ENCODE peak calls at places on chromosomes 3 and 15, in nine cellular contexts. One of them, this sample, is unnamed.

GRCh38 chr3:146390967-146391366 is 78.4 kb downstream of the PLSCR2 start:
- DNase-seq in mucosa of descending colon: no peak
- DNase-seq in stomach: no peak
- DNase-seq in psoas muscle: no peak
- DNase-seq in astrocyte of the spinal cord: peak; percentile 95
- DNase-seq in GM20000: no peak
- DNase-seq in WTC11: no peak
- DNase-seq in WERI-Rb-1: no peak
- DNase-seq in choroid plexus epithelial cell: peak; percentile 99
- DNase-seq in this sample: no peak

GRCh38 chr15:81492303-81492702 is 118.3 kb upstream of the TMC3 start:
- DNase-seq in mucosa of descending colon: no peak
- DNase-seq in stomach: no peak
- DNase-seq in psoas muscle: no peak
- DNase-seq in astrocyte of the spinal cord: peak; percentile 59
- DNase-seq in GM20000: no peak
- DNase-seq in WTC11: no peak
- DNase-seq in WERI-Rb-1: no peak
- DNase-seq in choroid plexus epithelial cell: no peak
- DNase-seq in this sample: no peak

GRCh38 chr15:85457392-85457968 is 77.1 kb downstream of the AKAP13 start:
- DNase-seq in mucosa of descending colon: no peak
- DNase-seq in stomach: no peak
- DNase-seq in psoas muscle: no peak
- DNase-seq in astrocyte of the spinal cord: no peak
- DNase-seq in GM20000: peak; percentile 45
- DNase-seq in WTC11: no peak
- DNase-seq in WERI-Rb-1: no peak
- DNase-seq in choroid plexus epithelial cell: no peak
- DNase-seq in this sample: no peak

GRCh38 chr3:139127101-139127500 is 82.4 kb upstream of the PRR23C start:
- DNase-seq in mucosa of descending colon: no peak
- DNase-seq in stomach: no peak
- DNase-seq in psoas muscle: no peak
- DNase-seq in astrocyte of the spinal cord: peak; percentile 16
- DNase-seq in GM20000: no peak
- DNase-seq in WTC11: no peak
- DNase-seq in WERI-Rb-1: no peak
- DNase-seq in choroid plexus epithelial cell: peak; percentile 82
- DNase-seq in this sample: peak; percentile 53

GRCh38 chr3:37812497-37812896 is 49.2 kb upstream of the CTDSPL start:
- DNase-seq in mucosa of descending colon: no peak
- DNase-seq in stomach: no peak
- DNase-seq in psoas muscle: no peak
- DNase-seq in astrocyte of the spinal cord: peak; percentile 50
- DNase-seq in GM20000: no peak
- DNase-seq in WTC11: no peak
- DNase-seq in WERI-Rb-1: no peak
- DNase-seq in choroid plexus epithelial cell: peak; percentile 69
- DNase-seq in this sample: no peak

GRCh38 chr3:187051724-187052364 is 87.5 kb downstream of the RPL39L start:
- DNase-seq in mucosa of descending colon: no peak
- DNase-seq in stomach: no peak
- DNase-seq in psoas muscle: no peak
- DNase-seq in astrocyte of the spinal cord: no peak
- DNase-seq in GM20000: no peak
- DNase-seq in WTC11: no peak
- DNase-seq in WERI-Rb-1: no peak
- DNase-seq in choroid plexus epithelial cell: no peak
- DNase-seq in this sample: no peak

GRCh38 chr3:48798998-48799397 is 48.7 kb downstream of the PRKAR2A start:
- DNase-seq in mucosa of descending colon: no peak
- DNase-seq in stomach: peak; percentile 72
- DNase-seq in psoas muscle: no peak
- DNase-seq in astrocyte of the spinal cord: peak; percentile 17
- DNase-seq in GM20000: no peak
- DNase-seq in WTC11: no peak
- DNase-seq in WERI-Rb-1: no peak
- DNase-seq in choroid plexus epithelial cell: peak; percentile 31
- DNase-seq in this sample: no peak

GRCh38 chr15:92654662-92655061 is 913 bp downstream of the FAM174B start:
- DNase-seq in mucosa of descending colon: no peak
- DNase-seq in stomach: no peak
- DNase-seq in psoas muscle: no peak
- DNase-seq in astrocyte of the spinal cord: no peak
- DNase-seq in GM20000: no peak
- DNase-seq in WTC11: no peak
- DNase-seq in WERI-Rb-1: no peak
- DNase-seq in choroid plexus epithelial cell: no peak
- DNase-seq in this sample: no peak

GRCh38 chr3:95717048-95717447 is 1097.3 kb upstream of the EPHA6 start:
- DNase-seq in mucosa of descending colon: no peak
- DNase-seq in stomach: no peak
- DNase-seq in psoas muscle: no peak
- DNase-seq in astrocyte of the spinal cord: no peak
- DNase-seq in GM20000: no peak
- DNase-seq in WTC11: no peak
- DNase-seq in WERI-Rb-1: no peak
- DNase-seq in choroid plexus epithelial cell: no peak
- DNase-seq in this sample: no peak

GRCh38 chr3:133381346-133382109 is 18.3 kb upstream of the BFSP2 start:
- DNase-seq in mucosa of descending colon: no peak
- DNase-seq in stomach: no peak
- DNase-seq in psoas muscle: no peak
- DNase-seq in astrocyte of the spinal cord: no peak
- DNase-seq in GM20000: no peak
- DNase-seq in WTC11: no peak
- DNase-seq in WERI-Rb-1: no peak
- DNase-seq in choroid plexus epithelial cell: no peak
- DNase-seq in this sample: peak; percentile 23

GRCh38 chr3:120147072-120147871 is 53.0 kb upstream of the GSK3B start:
- DNase-seq in mucosa of descending colon: no peak
- DNase-seq in stomach: peak; percentile 70
- DNase-seq in psoas muscle: no peak
- DNase-seq in astrocyte of the spinal cord: no peak
- DNase-seq in GM20000: peak; percentile 48
- DNase-seq in WTC11: peak; percentile 19
- DNase-seq in WERI-Rb-1: no peak
- DNase-seq in choroid plexus epithelial cell: no peak
- DNase-seq in this sample: no peak

GRCh38 chr3:14426305-14426620 is 23.9 kb downstream of the SLC6A6 start:
- DNase-seq in mucosa of descending colon: no peak
- DNase-seq in stomach: no peak
- DNase-seq in psoas muscle: no peak
- DNase-seq in astrocyte of the spinal cord: no peak
- DNase-seq in GM20000: no peak
- DNase-seq in WTC11: no peak
- DNase-seq in WERI-Rb-1: no peak
- DNase-seq in choroid plexus epithelial cell: no peak
- DNase-seq in this sample: no peak

GRCh38 chr3:14423963-14424362 is 21.6 kb downstream of the SLC6A6 start:
- DNase-seq in mucosa of descending colon: no peak
- DNase-seq in stomach: no peak
- DNase-seq in psoas muscle: no peak
- DNase-seq in astrocyte of the spinal cord: no peak
- DNase-seq in GM20000: no peak
- DNase-seq in WTC11: no peak
- DNase-seq in WERI-Rb-1: no peak
- DNase-seq in choroid plexus epithelial cell: no peak
- DNase-seq in this sample: no peak

GRCh38 chr3:14423197-14423743 is 20.9 kb downstream of the SLC6A6 start:
- DNase-seq in mucosa of descending colon: peak; percentile 36
- DNase-seq in stomach: peak; percentile 84
- DNase-seq in psoas muscle: no peak
- DNase-seq in astrocyte of the spinal cord: no peak
- DNase-seq in GM20000: no peak
- DNase-seq in WTC11: no peak
- DNase-seq in WERI-Rb-1: no peak
- DNase-seq in choroid plexus epithelial cell: no peak
- DNase-seq in this sample: no peak

GRCh38 chr3:14424711-14425573 is 22.5 kb downstream of the SLC6A6 start:
- DNase-seq in mucosa of descending colon: peak; percentile 61
- DNase-seq in stomach: no peak
- DNase-seq in psoas muscle: no peak
- DNase-seq in astrocyte of the spinal cord: peak; percentile 27
- DNase-seq in GM20000: no peak
- DNase-seq in WTC11: no peak
- DNase-seq in WERI-Rb-1: peak; percentile 69
- DNase-seq in choroid plexus epithelial cell: no peak
- DNase-seq in this sample: peak; percentile 27

GRCh38 chr3:14425574-14426304 is 23.3 kb downstream of the SLC6A6 start:
- DNase-seq in mucosa of descending colon: peak; percentile 85
- DNase-seq in stomach: peak; percentile 66
- DNase-seq in psoas muscle: no peak
- DNase-seq in astrocyte of the spinal cord: no peak
- DNase-seq in GM20000: no peak
- DNase-seq in WTC11: no peak
- DNase-seq in WERI-Rb-1: peak; percentile 68
- DNase-seq in choroid plexus epithelial cell: no peak
- DNase-seq in this sample: no peak
- TF ChIP-seq CTCF in mucosa of descending colon: no peak
- TF ChIP-seq CTCF in stomach: no peak
- TF ChIP-seq CTCF in psoas muscle: no peak
- TF ChIP-seq CTCF in astrocyte of the spinal cord: peak; percentile 36
- TF ChIP-seq CTCF in GM20000: no peak
- TF ChIP-seq CTCF in WTC11: no peak
- TF ChIP-seq CTCF in WERI-Rb-1: peak; percentile 27
- TF ChIP-seq CTCF in choroid plexus epithelial cell: no peak
- TF ChIP-seq CTCF in this sample: no peak

DNA sequence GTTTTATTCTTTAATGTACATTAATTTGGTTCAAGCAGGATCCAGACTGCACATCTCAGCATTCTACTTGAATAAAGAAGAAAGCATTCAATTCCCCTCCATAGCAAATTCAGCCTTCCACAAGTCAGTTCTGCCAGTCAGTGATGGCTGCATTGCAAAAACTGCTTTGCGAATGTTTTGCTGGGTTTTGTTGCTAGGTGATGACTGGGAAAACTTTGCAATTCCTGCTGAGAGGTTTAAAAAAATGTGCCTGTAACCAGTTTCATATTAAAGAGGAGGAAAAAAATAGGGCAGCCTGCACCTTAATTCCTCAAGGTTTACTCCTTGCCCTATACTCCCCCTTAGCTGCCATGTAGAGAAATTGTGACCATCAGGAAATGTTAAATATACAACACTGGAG is 225.6 kb upstream of the ATP11B start:
- DNase-seq in mucosa of descending colon: no peak
- DNase-seq in stomach: no peak
- DNase-seq in psoas muscle: no peak
- DNase-seq in astrocyte of the spinal cord: peak; percentile 73
- DNase-seq in GM20000: no peak
- DNase-seq in WTC11: peak; percentile 16
- DNase-seq in WERI-Rb-1: no peak
- DNase-seq in choroid plexus epithelial cell: peak; percentile 12
- DNase-seq in this sample: no peak
- TF ChIP-seq CTCF in mucosa of descending colon: no peak
- TF ChIP-seq CTCF in stomach: no peak
- TF ChIP-seq CTCF in psoas muscle: no peak
- TF ChIP-seq CTCF in astrocyte of the spinal cord: no peak
- TF ChIP-seq CTCF in GM20000: no peak
- TF ChIP-seq CTCF in WTC11: no peak
- TF ChIP-seq CTCF in WERI-Rb-1: no peak
- TF ChIP-seq CTCF in choroid plexus epithelial cell: no peak
- TF ChIP-seq CTCF in this sample: no peak

DNA sequence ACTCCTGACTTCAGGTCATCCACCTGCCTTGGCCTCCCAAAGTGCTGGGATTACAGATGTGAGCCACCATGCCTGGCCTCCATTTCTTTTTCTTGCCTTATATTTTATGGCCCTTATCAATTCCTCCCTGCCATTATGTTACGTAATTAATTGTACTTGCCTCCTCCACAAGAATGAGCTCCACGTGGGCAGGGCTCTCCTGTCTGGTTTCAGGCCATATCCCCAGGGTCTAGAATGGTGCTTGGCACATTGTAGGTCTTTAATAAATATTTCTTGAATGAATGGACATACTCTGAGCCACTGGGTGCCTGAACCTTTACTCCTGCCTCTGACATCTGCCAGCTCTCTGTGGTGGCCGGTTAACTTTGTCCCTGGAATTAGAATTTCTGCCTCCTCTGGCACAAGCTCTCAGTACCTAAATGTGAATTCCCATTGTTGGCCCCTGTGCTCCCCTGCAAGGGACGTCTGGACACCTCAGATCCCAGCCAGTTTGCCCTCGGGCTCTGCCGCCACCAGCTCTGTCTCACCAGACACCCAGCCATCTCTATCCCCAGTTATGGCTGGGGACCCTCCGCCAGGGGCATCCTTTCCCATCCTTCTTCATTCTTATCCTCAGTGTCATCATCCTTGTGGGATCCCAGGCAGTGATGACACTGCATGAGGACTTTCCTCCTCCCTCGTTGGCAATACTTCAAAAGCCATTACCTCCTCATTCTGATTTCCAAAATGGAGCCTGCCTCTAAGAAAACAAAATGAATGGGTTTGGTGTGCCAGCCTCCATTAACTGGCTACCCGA is 165.6 kb upstream of the SMAD3 start:
- DNase-seq in mucosa of descending colon: no peak
- DNase-seq in stomach: no peak
- DNase-seq in psoas muscle: no peak
- DNase-seq in astrocyte of the spinal cord: no peak
- DNase-seq in GM20000: no peak
- DNase-seq in WTC11: no peak
- DNase-seq in WERI-Rb-1: no peak
- DNase-seq in choroid plexus epithelial cell: no peak
- DNase-seq in this sample: peak; percentile 11
- TF ChIP-seq CTCF in mucosa of descending colon: no peak
- TF ChIP-seq CTCF in stomach: no peak
- TF ChIP-seq CTCF in psoas muscle: no peak
- TF ChIP-seq CTCF in astrocyte of the spinal cord: no peak
- TF ChIP-seq CTCF in GM20000: no peak
- TF ChIP-seq CTCF in WTC11: no peak
- TF ChIP-seq CTCF in WERI-Rb-1: no peak
- TF ChIP-seq CTCF in choroid plexus epithelial cell: no peak
- TF ChIP-seq CTCF in this sample: no peak

GRCh38 chr15:45320581-45320980 is 57.8 kb downstream of the GATM start:
- DNase-seq in mucosa of descending colon: no peak
- DNase-seq in stomach: no peak
- DNase-seq in psoas muscle: no peak
- DNase-seq in astrocyte of the spinal cord: no peak
- DNase-seq in GM20000: no peak
- DNase-seq in WTC11: no peak
- DNase-seq in WERI-Rb-1: no peak
- DNase-seq in choroid plexus epithelial cell: no peak
- DNase-seq in this sample: no peak

GRCh38 chr15:45319472-45320214 is 58.7 kb downstream of the GATM start:
- DNase-seq in mucosa of descending colon: no peak
- DNase-seq in stomach: no peak
- DNase-seq in psoas muscle: no peak
- DNase-seq in astrocyte of the spinal cord: no peak
- DNase-seq in GM20000: no peak
- DNase-seq in WTC11: no peak
- DNase-seq in WERI-Rb-1: no peak
- DNase-seq in choroid plexus epithelial cell: no peak
- DNase-seq in this sample: no peak

GRCh38 chr15:45314960-45315359 is 62.9 kb downstream of the SLC28A2 start:
- DNase-seq in mucosa of descending colon: no peak
- DNase-seq in stomach: no peak
- DNase-seq in psoas muscle: no peak
- DNase-seq in astrocyte of the spinal cord: no peak
- DNase-seq in GM20000: no peak
- DNase-seq in WTC11: peak; percentile 59
- DNase-seq in WERI-Rb-1: no peak
- DNase-seq in choroid plexus epithelial cell: peak; percentile 30
- DNase-seq in this sample: peak; percentile 37
- TF ChIP-seq CTCF in mucosa of descending colon: no peak
- TF ChIP-seq CTCF in stomach: no peak
- TF ChIP-seq CTCF in psoas muscle: no peak
- TF ChIP-seq CTCF in astrocyte of the spinal cord: no peak
- TF ChIP-seq CTCF in GM20000: no peak
- TF ChIP-seq CTCF in WTC11: no peak
- TF ChIP-seq CTCF in WERI-Rb-1: no peak
- TF ChIP-seq CTCF in choroid plexus epithelial cell: peak; percentile 25
- TF ChIP-seq CTCF in this sample: peak; percentile 28

GRCh38 chr3:80060664-80061063 is 292.9 kb upstream of the ROBO1 start:
- DNase-seq in mucosa of descending colon: no peak
- DNase-seq in stomach: no peak
- DNase-seq in psoas muscle: no peak
- DNase-seq in astrocyte of the spinal cord: peak; percentile 16
- DNase-seq in GM20000: no peak
- DNase-seq in WTC11: no peak
- DNase-seq in WERI-Rb-1: no peak
- DNase-seq in choroid plexus epithelial cell: peak; percentile 65
- DNase-seq in this sample: no peak
- TF ChIP-seq CTCF in mucosa of descending colon: no peak
- TF ChIP-seq CTCF in stomach: no peak
- TF ChIP-seq CTCF in psoas muscle: no peak
- TF ChIP-seq CTCF in astrocyte of the spinal cord: no peak
- TF ChIP-seq CTCF in GM20000: no peak
- TF ChIP-seq CTCF in WTC11: no peak
- TF ChIP-seq CTCF in WERI-Rb-1: no peak
- TF ChIP-seq CTCF in choroid plexus epithelial cell: peak; percentile 43
- TF ChIP-seq CTCF in this sample: no peak

This sample was measured in adrenal gland.